ENCODE peak calls at places on chromosomes 7 and 10, in seven cellular contexts. S is stomach, A is adrenal gland, G is transverse colon, X is uterus, Q is sigmoid colon, Z is A549. N is an unnamed sample.

GRCh38 chr10:955820-956217 is 24.3 kb upstream of the LARP4B start:
- DNase-seq in Z (no peak), G (no peak), X (no peak), Q (peak), A (no peak), S (no peak), N (no peak)

GRCh38 chr7:80186721-80187120 is 52.1 kb downstream of the GNAI1 start:
- DNase-seq in Q (no peak), X (no peak), S (no peak), A (no peak), Z (no peak), G (no peak), N (no peak)

GRCh38 chr10:44387853-44388251 is 3.0 kb upstream of the CXCL12 start:
- DNase-seq in S (peak), X (peak), A (peak), Z (no peak), G (no peak), Q (peak), N (no peak)

GRCh38 chr7:111392976-111393762 is 169.1 kb downstream of the IMMP2L start:
- DNase-seq in A (no peak), G (no peak), Q (no peak), S (no peak), Z (no peak), X (no peak), N (no peak)

GRCh38 chr7:4725014-4725951 is 43.2 kb downstream of the FOXK1 start:
- DNase-seq in Z (peak), S (peak), X (peak), G (peak), Q (peak), A (peak), N (no peak)

GRCh38 chr10:14782691-14783363 is 8.1 kb upstream of the FAM107B start:
- DNase-seq in A (peak), G (peak), X (no peak), S (no peak), Z (peak), Q (no peak), N (no peak)

GRCh38 chr10:71043858-71044257 is 155.5 kb upstream of the PCBD1 start:
- DNase-seq in A (no peak), X (no peak), Z (no peak), S (no peak), Q (peak), G (no peak), N (no peak)

GRCh38 chr7:117828831-117829230 is 44.4 kb downstream of the CTTNBP2 start:
- DNase-seq in A (no peak), G (no peak), Q (no peak), X (no peak), S (no peak), Z (no peak), N (no peak)

GRCh38 chr10:50561816-50562215 is 61.9 kb downstream of the SGMS1 start:
- DNase-seq in G (no peak), Z (peak), S (no peak), A (no peak), Q (no peak), X (no peak), N (no peak)

GRCh38 chr10:73781879-73782748 is at the start of gene CHCHD1:
- DNase-seq in A (peak), S (peak), G (peak), X (peak), Z (peak), Q (peak), N (peak)

GRCh38 chr10:73785721-73786511 is 510 bp downstream of the ZSWIM8 start:
- DNase-seq in Q (no peak), Z (no peak), X (no peak), A (no peak), G (peak), S (peak), N (no peak)

GRCh38 chr10:73782749-73783085 is 869 bp downstream of the CHCHD1 start:
- DNase-seq in G (no peak), X (no peak), S (no peak), A (no peak), Z (no peak), Q (no peak), N (no peak)

GRCh38 chr10:73786512-73786885 is 1.1 kb downstream of the ZSWIM8 start:
- DNase-seq in G (no peak), Q (no peak), Z (peak), X (no peak), A (no peak), S (no peak), N (no peak)

GRCh38 chr10:73785221-73785720 is at the start of gene ZSWIM8:
- DNase-seq in A (peak), Q (peak), G (peak), Z (peak), X (peak), S (peak), N (peak)
- TF ChIP-seq POLR2A in A (peak), Q (peak), G (peak), Z (peak), X (peak), S (no peak), N (peak)

GRCh38 chr10:111956841-111957240 is 226.7 kb downstream of the GPAM start:
- DNase-seq in G (no peak), S (no peak), A (no peak), X (no peak), Z (no peak), Q (no peak), N (no peak)

GRCh38 chr10:111954364-111954763 is 229.2 kb downstream of the GPAM start:
- DNase-seq in S (no peak), G (no peak), Q (no peak), A (no peak), Z (no peak), X (no peak), N (no peak)

GRCh38 chr10:111953949-111954348 is 229.6 kb downstream of the GPAM start:
- DNase-seq in Q (no peak), A (no peak), S (no peak), Z (no peak), X (no peak), G (no peak), N (no peak)
- TF ChIP-seq POLR2A in Q (no peak), A (no peak), S (no peak), Z (no peak), X (no peak), G (no peak), N (no peak)

DNA sequence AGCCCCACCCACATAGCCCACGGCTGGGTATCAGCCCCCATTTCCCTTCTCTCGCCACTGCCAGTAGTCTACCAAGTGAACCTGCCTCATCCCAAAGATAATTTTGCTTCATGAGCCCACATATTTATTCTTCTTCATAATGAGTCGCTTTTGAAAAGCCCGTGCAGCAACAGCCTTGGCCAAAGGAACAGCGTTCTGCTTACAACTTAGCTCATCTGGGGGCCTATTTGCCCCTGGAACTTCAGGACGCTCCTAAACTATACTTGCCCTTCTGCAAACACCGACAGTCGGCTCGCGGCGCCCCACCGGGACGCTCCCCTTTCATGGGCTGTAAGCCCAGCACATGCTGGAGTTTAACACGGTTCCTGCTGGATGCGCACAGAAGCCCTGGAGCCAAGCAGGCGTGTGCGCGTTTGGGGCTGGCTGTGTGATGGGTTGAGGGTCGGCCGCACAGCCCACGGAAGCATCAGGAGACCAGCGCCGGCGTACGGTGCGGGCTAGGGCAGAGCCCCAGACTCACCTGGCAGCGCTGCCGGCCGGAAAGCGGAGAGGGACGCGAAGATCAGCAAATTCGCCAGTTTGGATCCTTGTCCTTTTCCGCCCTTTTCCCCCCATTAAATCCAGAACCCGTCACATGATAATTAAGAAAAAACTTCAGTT is 370 bp downstream of the TMEM60 start:
- DNase-seq in A (no peak), S (peak), Q (peak), G (peak), X (no peak), Z (no peak), N (no peak)
- TF ChIP-seq POLR2A in A (no peak), S (no peak), Q (no peak), G (peak), X (peak), Z (peak), N (no peak)

GRCh38 chr7:139065323-139065722 is 29.5 kb upstream of the ZC3HAV1L start:
- DNase-seq in S (no peak), Z (no peak), G (no peak), Q (no peak), X (no peak), A (no peak), N (no peak)
- TF ChIP-seq POLR2A in S (no peak), Z (no peak), G (no peak), Q (no peak), X (no peak), A (no peak), N (no peak)

GRCh38 chr10:119165171-119166110 is at the start of gene SFXN4:
- DNase-seq in X (peak), A (peak), S (peak), G (peak), Z (peak), Q (peak), N (peak)
- TF ChIP-seq POLR2A in X (peak), A (peak), S (no peak), G (peak), Z (peak), Q (peak), N (no peak)

DNA sequence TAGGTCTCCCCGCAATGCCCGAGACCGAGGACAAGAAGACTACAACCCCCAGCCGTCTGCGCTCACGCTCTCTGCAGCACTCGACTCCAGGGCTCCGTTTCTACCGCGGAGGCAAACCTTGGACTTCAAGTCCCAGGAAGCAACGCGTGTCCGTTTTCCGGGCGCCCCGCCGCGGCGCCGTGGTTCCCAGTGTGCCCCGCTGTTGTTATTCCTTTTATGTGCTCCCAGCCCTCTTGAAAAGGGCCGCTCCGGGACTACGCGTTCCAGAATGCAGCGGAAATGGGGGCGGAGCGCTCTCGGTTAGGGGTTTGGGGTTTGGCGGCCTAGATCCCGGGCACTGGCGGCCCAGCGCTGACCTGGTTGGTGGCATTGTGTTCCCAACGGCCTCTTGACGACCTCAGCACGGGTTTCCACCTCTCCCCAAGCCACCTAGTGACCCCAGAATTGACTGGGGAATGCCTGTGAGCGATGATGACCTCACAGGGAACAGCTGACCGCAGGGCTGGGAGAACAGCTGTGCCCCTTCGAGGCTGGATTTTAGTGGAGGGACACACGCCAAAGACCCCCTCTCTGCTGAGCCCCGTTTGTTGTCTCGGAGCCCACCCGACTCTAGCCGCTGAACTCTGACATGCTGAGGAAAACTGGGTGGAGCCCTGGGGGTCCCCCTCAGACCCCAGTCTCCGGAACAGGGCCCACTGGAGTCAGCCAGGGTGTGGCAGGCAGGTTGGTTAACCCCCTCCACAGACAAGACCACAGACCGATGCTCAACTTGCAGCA is 480 bp upstream of the CDK5 start:
- DNase-seq in Q (peak), S (peak), G (peak), A (peak), Z (peak), X (peak), N (peak)
- TF ChIP-seq POLR2A in Q (peak), S (no peak), G (peak), A (peak), Z (peak), X (peak), N (peak)

N was measured in esophagus squamous epithelium.